ENCODE peak calls at places on chromosomes 16 and 17, in seven cellular contexts. K, B, T, X, P, L and D are unnamed samples.

GRCh38 chr16:53968896-53969295 is 264.9 kb downstream of the FTO start:
- DNase-seq in B (no peak), L (no peak), K (no peak), X (no peak), T (no peak), P (no peak), D (no peak)

GRCh38 chr17:21358682-21359482 is 17.3 kb upstream of the KCNJ12 start:
- DNase-seq in L (peak; percentile 36), X (no peak), P (no peak), T (no peak), B (no peak), K (no peak), D (no peak)

GRCh38 chr17:50148226-50149098 is 2.0 kb downstream of the PPP1R9B start:
- DNase-seq in X (peak; percentile 54), K (peak; percentile 79), P (peak; percentile 57), B (peak; percentile 84), T (peak; percentile 93), L (peak; percentile 53), D (no peak)

GRCh38 chr17:80924807-80925610 is 66.6 kb upstream of the CHMP6 start:
- DNase-seq in P (no peak), B (peak; percentile 60), T (no peak), X (no peak), K (no peak), L (no peak), D (peak; percentile 54)

GRCh38 chr16:67448580-67448979 is 17.7 kb downstream of the HSD11B2 start:
- DNase-seq in B (no peak), P (no peak), L (no peak), X (no peak), K (peak; percentile 74), T (no peak), D (no peak)

GRCh38 chr17:29032798-29033197 is 10.1 kb upstream of the PIPOX start:
- DNase-seq in L (no peak), B (no peak), T (no peak), X (no peak), P (no peak), K (no peak), D (no peak)

GRCh38 chr17:46191332-46192210 is 1.7 kb downstream of the KANSL1 start:
- DNase-seq in P (no peak), B (no peak), L (no peak), K (peak; percentile 75), X (peak; percentile 48), T (no peak), D (no peak)

GRCh38 chr17:75831032-75831567 is 13.1 kb downstream of the UNC13D start:
- DNase-seq in P (no peak), T (no peak), L (no peak), K (no peak), B (no peak), X (no peak), D (no peak)

GRCh38 chr17:2120550-2121335 is 65.8 kb downstream of the HIC1 start:
- DNase-seq in K (no peak), X (no peak), L (no peak), T (no peak), P (no peak), B (no peak), D (no peak)

GRCh38 chr16:68539704-68540370 is 746 bp downstream of the ZFP90 start:
- DNase-seq in L (no peak), K (no peak), X (no peak), P (no peak), T (no peak), B (no peak), D (no peak)

GRCh38 chr17:72838581-72838980 is 253.9 kb downstream of the SLC39A11 start:
- DNase-seq in L (no peak), B (no peak), T (no peak), P (no peak), K (no peak), X (no peak), D (no peak)

GRCh38 chr17:55770220-55770870 is 19.5 kb downstream of the PCTP start:
- DNase-seq in T (no peak), B (no peak), X (no peak), L (no peak), K (no peak), P (no peak), D (no peak)

GRCh38 chr17:32819035-32819434 is 57.9 kb downstream of the MYO1D start:
- DNase-seq in X (no peak), L (no peak), B (no peak), P (no peak), K (no peak), T (no peak), D (no peak)

GRCh38 chr17:29927546-29927945 is 2.5 kb downstream of the SSH2 start:
- DNase-seq in T (no peak), B (no peak), L (no peak), X (no peak), K (no peak), P (no peak), D (no peak)

GRCh38 chr16:78780808-78781207 is 681.4 kb downstream of the WWOX start:
- DNase-seq in P (no peak), X (no peak), L (no peak), T (no peak), B (no peak), K (no peak), D (no peak)

GRCh38 chr16:51638338-51639135 is 487.5 kb upstream of the SALL1 start:
- DNase-seq in T (no peak), P (no peak), B (no peak), X (no peak), L (no peak), K (no peak), D (no peak)

GRCh38 chr17:54353789-54354525 is 531.2 kb downstream of the KIF2B start:
- DNase-seq in P (no peak), X (no peak), B (no peak), K (no peak), L (no peak), T (no peak), D (no peak)

GRCh38 chr17:66149562-66149961 is 42.4 kb downstream of the CEP112 start:
- DNase-seq in K (no peak), X (no peak), T (no peak), P (no peak), B (no peak), L (no peak), D (no peak)

GRCh38 chr17:61431594-61432311 is 20.5 kb upstream of the TBX4 start:
- DNase-seq in K (no peak), T (no peak), B (no peak), X (no peak), L (no peak), P (no peak), D (no peak)

GRCh38 chr16:1049113-1049975 is 23.2 kb upstream of the SSTR5 start:
- DNase-seq in L (no peak), B (no peak), K (no peak), P (no peak), T (peak; percentile 66), X (no peak), D (no peak)

GRCh38 chr16:1048442-1049112 is 24.0 kb upstream of the SSTR5 start:
- DNase-seq in X (peak; percentile 33), B (no peak), P (peak; percentile 69), T (peak; percentile 81), L (peak; percentile 75), K (peak; percentile 43), D (no peak)

GRCh38 chr16:1046271-1046955 is 26.1 kb upstream of the SSTR5 start:
- DNase-seq in T (peak; percentile 76), K (no peak), L (no peak), X (no peak), P (no peak), B (no peak), D (no peak)

GRCh38 chr16:1047123-1047522 is 25.4 kb upstream of the SSTR5 start:
- DNase-seq in K (no peak), X (no peak), B (no peak), P (no peak), L (no peak), T (no peak), D (no peak)

DNA sequence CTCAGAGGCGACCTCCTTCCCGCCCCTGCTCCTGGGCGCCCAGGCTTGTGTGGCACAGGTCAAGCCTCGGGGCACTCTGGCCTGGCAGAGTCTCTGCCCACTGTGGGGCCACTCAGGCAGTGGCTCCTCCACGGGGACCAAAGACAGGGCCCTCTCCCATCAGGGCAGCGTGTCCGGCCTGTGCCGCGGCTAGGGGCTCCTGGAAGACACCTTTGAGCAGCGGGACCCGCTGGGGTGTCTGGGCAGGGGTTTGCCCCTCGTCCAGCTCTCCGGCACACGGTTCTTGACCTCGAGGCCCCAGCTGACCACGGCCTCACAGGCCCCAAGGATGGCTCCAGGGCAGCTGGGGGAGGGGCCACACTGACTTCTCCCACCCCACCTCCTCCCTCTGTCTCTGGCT is 24.7 kb upstream of the SSTR5 start:
- DNase-seq in P (no peak), X (no peak), L (no peak), B (no peak), K (no peak), T (peak; percentile 70), D (no peak)
- TF ChIP-seq CTCF in P (no peak), X (no peak), L (no peak), B (no peak), K (no peak), T (no peak), D (no peak)

GRCh38 chr17:59623151-59623550 is 3.5 kb downstream of the CLTC start:
- DNase-seq in L (no peak), X (no peak), B (no peak), K (no peak), P (no peak), T (no peak), D (no peak)

GRCh38 chr17:59631221-59631720 is 11.6 kb downstream of the CLTC start:
- DNase-seq in X (no peak), B (no peak), T (no peak), K (no peak), P (no peak), L (no peak), D (no peak)

GRCh38 chr17:59626756-59627155 is 7.1 kb downstream of the CLTC start:
- DNase-seq in T (no peak), B (no peak), P (no peak), X (no peak), L (no peak), K (no peak), D (no peak)

GRCh38 chr17:59627770-59628171 is 8.1 kb downstream of the CLTC start:
- DNase-seq in K (no peak), T (no peak), P (no peak), L (no peak), B (no peak), X (no peak), D (no peak)

GRCh38 chr17:59627269-59627668 is 7.6 kb downstream of the CLTC start:
- DNase-seq in B (no peak), L (no peak), T (no peak), X (no peak), P (no peak), K (no peak), D (no peak)
- H3K4me1 ChIP-seq in B (peaks cover 66% of the 10 kb centered on the region), L (peaks cover 98% of the 10 kb centered on the region), T (peaks cover 80% of the 10 kb centered on the region), X (no peaks in the 10 kb centered on the region), P (peaks cover 76% of the 10 kb centered on the region), K (peaks cover 15% of the 10 kb centered on the region), D (peaks cover 61% of the 10 kb centered on the region)

DNA sequence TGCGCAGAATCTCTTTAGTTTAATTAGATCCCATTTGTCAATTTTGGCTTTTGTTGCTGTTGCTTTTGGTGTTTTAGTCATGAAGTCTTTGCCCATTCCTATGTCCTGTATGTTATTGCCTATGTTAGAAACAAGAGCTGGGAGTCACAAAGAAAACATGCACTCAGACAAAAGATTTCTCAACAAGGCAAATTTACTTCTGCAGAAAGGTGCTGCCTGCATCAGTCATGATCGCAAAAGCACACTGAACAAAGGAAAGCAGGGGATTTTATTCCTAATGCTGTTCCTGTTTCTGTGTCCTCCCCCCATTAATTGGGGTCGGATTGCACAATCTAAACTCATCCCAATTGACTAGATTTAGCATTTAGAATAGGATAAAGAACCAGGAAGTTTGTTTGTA is 55.9 kb downstream of the ATF7IP2 start:
- DNase-seq in L (no peak), T (no peak), K (no peak), X (no peak), P (no peak), B (no peak), D (no peak)
- H3K9me3 ChIP-seq in L (peaks cover 55% of the 10 kb centered on the region), T (peaks cover 7% of the 10 kb centered on the region), K (no peaks in the 10 kb centered on the region), X (no peaks in the 10 kb centered on the region), P (peaks cover 10% of the 10 kb centered on the region), B (peaks cover 28% of the 10 kb centered on the region), D (peaks cover 9% of the 10 kb centered on the region)

GRCh38 chr17:27414686-27415085 is 41.6 kb upstream of the KSR1 start:
- DNase-seq in T (no peak), P (no peak), B (no peak), X (no peak), L (no peak), K (no peak), D (peak; percentile 13)
- TF ChIP-seq CTCF in T (no peak), P (no peak), B (no peak), X (no peak), L (no peak), K (no peak), D (no peak)